ENCODE peak calls at places on chromosomes 11 and 22, in five cellular contexts. E, O, Y, I and F are unnamed samples.

GRCh38 chr22:36741204-36741793 is 34.6 kb downstream of the IFT27 start:
- DNase-seq in E (no peak), O (no peak), Y (no peak), I (no peak), F (peak)

GRCh38 chr11:119934267-119934666 is 203.6 kb downstream of the TRIM29 start:
- DNase-seq in E (no peak), O (no peak), Y (no peak), I (no peak), F (no peak)

GRCh38 chr11:61958590-61958989 is 8.4 kb downstream of the BEST1 start:
- DNase-seq in E (no peak), O (no peak), Y (no peak), I (no peak), F (no peak)

GRCh38 chr11:111777094-111778046 is 11.2 kb upstream of the PPP2R1B start:
- DNase-seq in E (peak), O (peak), Y (peak), I (no peak), F (peak)

GRCh38 chr11:63641727-63642126 is 27.5 kb upstream of the PLAAT3 start:
- DNase-seq in E (peak), O (no peak), Y (peak), I (no peak), F (peak)

GRCh38 chr11:74570266-74571061 is 21.9 kb upstream of the POLD3 start:
- DNase-seq in E (peak), O (peak), Y (peak), I (no peak), F (peak)

GRCh38 chr11:118610773-118611432 is 3.5 kb downstream of the PHLDB1 start:
- DNase-seq in E (peak), O (peak), Y (peak), I (peak), F (peak)

GRCh38 chr11:94762995-94763394 is 5.2 kb upstream of the AMOTL1 start:
- DNase-seq in E (no peak), O (no peak), Y (no peak), I (no peak), F (no peak)

GRCh38 chr11:46743043-46743442 is 24.0 kb downstream of the F2 start:
- DNase-seq in E (no peak), O (no peak), Y (no peak), I (no peak), F (no peak)

GRCh38 chr11:95330332-95330731 is 99.3 kb upstream of the SESN3 start:
- DNase-seq in E (no peak), O (no peak), Y (no peak), I (no peak), F (no peak)

GRCh38 chr11:60251485-60252207 is 8.7 kb upstream of the MS4A4E start:
- DNase-seq in E (peak), O (peak), Y (peak), I (no peak), F (no peak)

GRCh38 chr11:19382131-19382611 is 141.4 kb upstream of the E2F8 start:
- DNase-seq in E (no peak), O (no peak), Y (no peak), I (no peak), F (no peak)

GRCh38 chr11:2708151-2708581 is 8.4 kb upstream of the KCNQ1OT1 start:
- DNase-seq in E (no peak), O (no peak), Y (peak), I (peak), F (no peak)

GRCh38 chr11:2709429-2709828 is 9.6 kb upstream of the KCNQ1OT1 start:
- DNase-seq in E (no peak), O (no peak), Y (peak), I (no peak), F (peak)

GRCh38 chr11:2707736-2708135 is 7.9 kb upstream of the KCNQ1OT1 start:
- DNase-seq in E (no peak), O (no peak), Y (no peak), I (peak), F (no peak)

GRCh38 chr11:2711161-2711560 is 11.4 kb upstream of the KCNQ1OT1 start:
- DNase-seq in E (no peak), O (no peak), Y (no peak), I (no peak), F (no peak)

GRCh38 chr11:2708757-2709281 is 9.0 kb upstream of the KCNQ1OT1 start:
- DNase-seq in E (no peak), O (no peak), Y (peak), I (no peak), F (peak)
- H3K4me3 ChIP-seq in E (no peak), O (no peak), Y (no peak), I (no peak), F (no peak)

GRCh38 chr11:68854273-68854958 is 12.7 kb upstream of the CPT1A start:
- DNase-seq in E (no peak), O (no peak), Y (no peak), I (peak), F (no peak)
- H3K4me3 ChIP-seq in E (no peak), O (no peak), Y (no peak), I (peak), F (no peak)

DNA sequence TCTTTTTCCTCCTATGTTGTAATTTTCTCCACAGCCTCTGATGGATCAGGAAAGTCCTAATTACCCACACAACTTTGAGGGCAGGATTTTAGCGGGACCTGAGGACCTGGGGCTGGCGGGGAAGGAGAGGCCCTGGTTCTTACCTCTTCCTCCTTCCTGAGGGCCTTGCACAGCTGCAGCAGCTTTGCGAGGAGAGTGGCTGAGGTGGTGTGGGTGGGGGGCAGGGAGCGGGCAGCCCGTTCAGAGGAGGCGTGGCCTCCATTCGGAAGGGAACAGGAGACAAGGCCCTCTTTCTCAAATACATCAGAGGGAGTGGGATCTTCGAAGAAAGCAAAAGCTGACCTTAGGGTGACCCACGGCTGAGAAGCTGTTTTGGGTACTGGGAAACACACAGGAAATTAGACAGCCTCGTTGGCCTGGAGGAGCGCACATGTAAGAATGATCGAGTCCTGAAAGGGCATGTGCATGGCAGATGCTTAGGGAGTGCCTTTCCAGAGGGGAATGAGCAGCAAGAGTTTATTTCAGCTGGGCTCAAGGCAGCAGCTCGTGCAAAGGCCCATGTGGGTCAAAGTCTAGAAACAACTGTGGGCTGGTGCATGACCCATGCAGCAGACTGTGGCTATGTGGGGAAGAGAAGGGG is 76.6 kb upstream of the NARS2 start:
- DNase-seq in E (peak), O (no peak), Y (no peak), I (no peak), F (no peak)
- H3K4me3 ChIP-seq in E (no peak), O (no peak), Y (no peak), I (no peak), F (no peak)

GRCh38 chr22:50253046-50253580 is 2.0 kb upstream of the HDAC10 start:
- DNase-seq in E (no peak), O (no peak), Y (no peak), I (no peak), F (no peak)

GRCh38 chr22:50252081-50253045 is 1.3 kb upstream of the HDAC10 start:
- DNase-seq in E (peak), O (peak), Y (peak), I (peak), F (peak)

GRCh38 chr22:50250249-50250554 is 863 bp downstream of the HDAC10 start:
- DNase-seq in E (no peak), O (no peak), Y (no peak), I (no peak), F (no peak)

GRCh38 chr22:50250555-50251471 is at the start of gene HDAC10:
- DNase-seq in E (peak), O (peak), Y (peak), I (peak), F (peak)

DNA sequence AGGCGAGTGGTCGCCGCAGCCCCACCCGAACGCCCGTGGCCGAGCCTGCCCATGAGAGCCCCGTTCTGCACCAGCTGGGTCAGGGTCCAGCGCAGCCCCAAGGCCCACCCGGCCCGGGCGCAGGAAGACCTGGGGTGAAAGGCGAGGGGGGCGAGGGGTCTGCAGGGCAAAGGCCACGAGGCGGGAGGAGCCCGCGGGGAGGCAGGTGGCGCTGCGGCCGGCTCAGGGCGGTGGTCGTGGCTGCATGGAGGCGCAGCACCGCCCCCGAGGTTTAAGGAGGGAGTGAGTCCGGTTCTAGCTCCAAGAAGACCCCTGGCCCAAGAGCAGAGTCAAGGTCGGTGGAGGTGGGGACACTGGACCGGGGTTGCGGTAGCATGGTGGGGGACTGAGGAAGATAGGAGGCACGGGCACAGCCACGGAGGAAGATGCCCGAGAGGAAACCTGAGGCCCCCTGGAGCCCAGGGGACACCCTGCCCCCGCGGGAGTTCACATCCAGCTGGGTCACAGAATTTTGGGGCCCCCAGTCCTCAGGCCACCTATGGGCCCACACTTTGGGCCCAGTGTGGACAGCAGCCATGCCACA is 498 bp upstream of the HDAC10 start:
- DNase-seq in E (no peak), O (no peak), Y (no peak), I (no peak), F (no peak)
- H3K4me3 ChIP-seq in E (no peak), O (peak), Y (peak), I (peak), F (peak)

GRCh38 chr11:134228625-134229024 is 4.2 kb downstream of the VPS26B start:
- DNase-seq in E (peak), O (no peak), Y (no peak), I (no peak), F (no peak)

GRCh38 chr11:134229131-134229790 is 4.8 kb downstream of the VPS26B start:
- DNase-seq in E (peak), O (no peak), Y (no peak), I (no peak), F (peak)

GRCh38 chr11:134224710-134225662 is 515 bp downstream of the VPS26B start:
- DNase-seq in E (peak), O (peak), Y (peak), I (peak), F (no peak)

GRCh38 chr11:134223836-134224709 is at the start of the genes NCAPD3 and VPS26B:
- DNase-seq in E (peak), O (peak), Y (peak), I (peak), F (peak)

DNA sequence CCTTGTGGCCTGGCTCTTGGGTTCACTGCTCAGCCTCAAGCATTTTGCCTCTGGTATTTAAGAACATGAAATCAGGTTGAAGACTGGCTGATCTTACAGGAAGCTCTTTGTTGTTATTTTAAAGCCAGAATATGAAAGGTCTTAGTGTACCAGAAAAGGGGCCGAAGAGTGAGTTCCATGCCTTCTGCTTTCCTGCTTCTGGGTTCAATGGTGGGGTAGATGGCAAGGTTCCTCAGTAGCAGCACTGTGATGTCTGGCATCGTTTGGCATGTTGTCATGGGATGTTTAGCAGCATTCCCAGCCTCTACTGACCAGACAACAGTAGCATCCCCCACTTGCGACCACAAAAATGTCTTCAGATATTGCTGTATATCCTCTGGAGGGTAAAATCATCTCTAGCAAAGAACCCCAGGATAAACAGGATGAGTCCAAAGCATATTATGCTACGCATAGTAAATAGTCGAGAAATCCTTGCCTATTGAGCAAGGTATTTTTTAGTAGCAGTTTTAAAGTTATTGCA is 2.4 kb downstream of the VPS26B start:
- DNase-seq in E (peak), O (no peak), Y (peak), I (no peak), F (no peak)
- H3K4me3 ChIP-seq in E (peak), O (no peak), Y (no peak), I (no peak), F (no peak)

GRCh38 chr11:102109896-102110760 is at the start of gene YAP1:
- DNase-seq in E (peak), O (peak), Y (peak), I (peak), F (peak)
- H3K4me3 ChIP-seq in E (peak), O (peak), Y (peak), I (peak), F (peak)

GRCh38 chr11:2850366-2850765 is 35.2 kb downstream of the CDKN1C start:
- DNase-seq in E (no peak), O (no peak), Y (no peak), I (no peak), F (no peak)
- H3K4me3 ChIP-seq in E (no peak), O (no peak), Y (no peak), I (no peak), F (no peak)

GRCh38 chr11:64643258-64643881 is 52.4 kb downstream of the SLC22A12 start:
- DNase-seq in E (no peak), O (no peak), Y (no peak), I (no peak), F (no peak)
- H3K4me3 ChIP-seq in E (no peak), O (no peak), Y (no peak), I (peak), F (no peak)